ENCODE peak calls at places on chromosomes 3 and 15, in nine cellular contexts. One of them, this sample, is unnamed.

GRCh38 chr15:65993226-65993625 is 123.9 kb downstream of the RAB11A start:
- DNase-seq in uterus: no peak
- DNase-seq in heart left ventricle: no peak
- DNase-seq in iris pigment epithelial cell: no peak
- DNase-seq in NCI-H510A treated with DMSO at 0.1 percent for 48 hours: no peak
- DNase-seq in stimulated activated CD4-positive, alpha-beta T cell treated with anti-CD3 and anti-CD28 coated beads, TNF-alpha, amount 100 ng/mL, for 24 hours: no peak
- DNase-seq in AG08395: no peak
- DNase-seq in NCI-H345: no peak
- DNase-seq in HEK293T: no peak
- DNase-seq in this sample: no peak

GRCh38 chr3:42600958-42601675 is 631 bp downstream of the NKTR start:
- DNase-seq in heart left ventricle: peak
- DNase-seq in NCI-H510A treated with DMSO at 0.1 percent for 48 hours: peak
- DNase-seq in uterus: peak
- DNase-seq in iris pigment epithelial cell: peak
- DNase-seq in stimulated activated CD4-positive, alpha-beta T cell treated with anti-CD3 and anti-CD28 coated beads, TNF-alpha, amount 100 ng/mL, for 24 hours: peak
- DNase-seq in NCI-H345: peak
- DNase-seq in AG08395: peak
- DNase-seq in HEK293T: peak
- DNase-seq in this sample: no peak

GRCh38 chr3:134274571-134274970 is 23.9 kb upstream of the RYK start:
- DNase-seq in uterus: no peak
- DNase-seq in stimulated activated CD4-positive, alpha-beta T cell treated with anti-CD3 and anti-CD28 coated beads, TNF-alpha, amount 100 ng/mL, for 24 hours: no peak
- DNase-seq in NCI-H510A treated with DMSO at 0.1 percent for 48 hours: no peak
- DNase-seq in NCI-H345: no peak
- DNase-seq in HEK293T: no peak
- DNase-seq in iris pigment epithelial cell: no peak
- DNase-seq in AG08395: no peak
- DNase-seq in heart left ventricle: no peak
- DNase-seq in this sample: no peak

GRCh38 chr3:129549805-129550204 is 6.8 kb downstream of the H1-8 start:
- DNase-seq in NCI-H510A treated with DMSO at 0.1 percent for 48 hours: no peak
- DNase-seq in AG08395: no peak
- DNase-seq in stimulated activated CD4-positive, alpha-beta T cell treated with anti-CD3 and anti-CD28 coated beads, TNF-alpha, amount 100 ng/mL, for 24 hours: no peak
- DNase-seq in HEK293T: no peak
- DNase-seq in heart left ventricle: no peak
- DNase-seq in iris pigment epithelial cell: no peak
- DNase-seq in NCI-H345: no peak
- DNase-seq in uterus: no peak
- DNase-seq in this sample: no peak

GRCh38 chr3:106826861-106827311 is 550.4 kb upstream of the CCDC54 start:
- DNase-seq in NCI-H345: no peak
- DNase-seq in stimulated activated CD4-positive, alpha-beta T cell treated with anti-CD3 and anti-CD28 coated beads, TNF-alpha, amount 100 ng/mL, for 24 hours: no peak
- DNase-seq in AG08395: no peak
- DNase-seq in HEK293T: no peak
- DNase-seq in NCI-H510A treated with DMSO at 0.1 percent for 48 hours: no peak
- DNase-seq in iris pigment epithelial cell: peak
- DNase-seq in uterus: no peak
- DNase-seq in heart left ventricle: no peak
- DNase-seq in this sample: no peak

GRCh38 chr3:30302027-30302426 is 304.4 kb upstream of the TGFBR2 start:
- DNase-seq in HEK293T: no peak
- DNase-seq in heart left ventricle: no peak
- DNase-seq in stimulated activated CD4-positive, alpha-beta T cell treated with anti-CD3 and anti-CD28 coated beads, TNF-alpha, amount 100 ng/mL, for 24 hours: no peak
- DNase-seq in AG08395: no peak
- DNase-seq in uterus: no peak
- DNase-seq in NCI-H510A treated with DMSO at 0.1 percent for 48 hours: no peak
- DNase-seq in iris pigment epithelial cell: peak
- DNase-seq in NCI-H345: no peak
- DNase-seq in this sample: no peak

GRCh38 chr15:81163961-81164800 is 30.1 kb downstream of the CFAP161 start:
- DNase-seq in HEK293T: no peak
- DNase-seq in uterus: no peak
- DNase-seq in AG08395: peak
- DNase-seq in NCI-H345: no peak
- DNase-seq in stimulated activated CD4-positive, alpha-beta T cell treated with anti-CD3 and anti-CD28 coated beads, TNF-alpha, amount 100 ng/mL, for 24 hours: no peak
- DNase-seq in heart left ventricle: no peak
- DNase-seq in iris pigment epithelial cell: peak
- DNase-seq in NCI-H510A treated with DMSO at 0.1 percent for 48 hours: no peak
- DNase-seq in this sample: no peak

GRCh38 chr3:28347374-28348285 is 891 bp upstream of the ZCWPW2 start:
- DNase-seq in iris pigment epithelial cell: peak
- DNase-seq in NCI-H510A treated with DMSO at 0.1 percent for 48 hours: no peak
- DNase-seq in HEK293T: no peak
- DNase-seq in uterus: no peak
- DNase-seq in heart left ventricle: no peak
- DNase-seq in AG08395: peak
- DNase-seq in stimulated activated CD4-positive, alpha-beta T cell treated with anti-CD3 and anti-CD28 coated beads, TNF-alpha, amount 100 ng/mL, for 24 hours: no peak
- DNase-seq in NCI-H345: no peak
- DNase-seq in this sample: no peak

GRCh38 chr3:29512620-29513019 is 231.7 kb downstream of the RBMS3 start:
- DNase-seq in AG08395: no peak
- DNase-seq in HEK293T: no peak
- DNase-seq in iris pigment epithelial cell: no peak
- DNase-seq in heart left ventricle: no peak
- DNase-seq in uterus: no peak
- DNase-seq in stimulated activated CD4-positive, alpha-beta T cell treated with anti-CD3 and anti-CD28 coated beads, TNF-alpha, amount 100 ng/mL, for 24 hours: no peak
- DNase-seq in NCI-H510A treated with DMSO at 0.1 percent for 48 hours: no peak
- DNase-seq in NCI-H345: no peak
- DNase-seq in this sample: no peak

GRCh38 chr3:71247221-71247947 is 336.1 kb downstream of the FOXP1 start:
- DNase-seq in NCI-H510A treated with DMSO at 0.1 percent for 48 hours: no peak
- DNase-seq in AG08395: peak
- DNase-seq in iris pigment epithelial cell: peak
- DNase-seq in uterus: no peak
- DNase-seq in heart left ventricle: no peak
- DNase-seq in stimulated activated CD4-positive, alpha-beta T cell treated with anti-CD3 and anti-CD28 coated beads, TNF-alpha, amount 100 ng/mL, for 24 hours: no peak
- DNase-seq in NCI-H345: peak
- DNase-seq in HEK293T: peak
- DNase-seq in this sample: no peak

GRCh38 chr3:38644016-38644661 is 5.3 kb downstream of the SCN5A start:
- DNase-seq in AG08395: no peak
- DNase-seq in uterus: no peak
- DNase-seq in NCI-H345: no peak
- DNase-seq in iris pigment epithelial cell: no peak
- DNase-seq in heart left ventricle: no peak
- DNase-seq in NCI-H510A treated with DMSO at 0.1 percent for 48 hours: no peak
- DNase-seq in HEK293T: no peak
- DNase-seq in stimulated activated CD4-positive, alpha-beta T cell treated with anti-CD3 and anti-CD28 coated beads, TNF-alpha, amount 100 ng/mL, for 24 hours: no peak
- DNase-seq in this sample: no peak

GRCh38 chr3:170058127-170058526 is 20.3 kb downstream of the GPR160 start:
- DNase-seq in uterus: no peak
- DNase-seq in AG08395: no peak
- DNase-seq in iris pigment epithelial cell: no peak
- DNase-seq in NCI-H345: no peak
- DNase-seq in HEK293T: no peak
- DNase-seq in NCI-H510A treated with DMSO at 0.1 percent for 48 hours: no peak
- DNase-seq in heart left ventricle: no peak
- DNase-seq in stimulated activated CD4-positive, alpha-beta T cell treated with anti-CD3 and anti-CD28 coated beads, TNF-alpha, amount 100 ng/mL, for 24 hours: no peak
- DNase-seq in this sample: no peak

GRCh38 chr3:194051554-194052175 is 84.3 kb upstream of the HES1 start:
- DNase-seq in heart left ventricle: no peak
- DNase-seq in iris pigment epithelial cell: no peak
- DNase-seq in NCI-H510A treated with DMSO at 0.1 percent for 48 hours: no peak
- DNase-seq in uterus: no peak
- DNase-seq in AG08395: no peak
- DNase-seq in stimulated activated CD4-positive, alpha-beta T cell treated with anti-CD3 and anti-CD28 coated beads, TNF-alpha, amount 100 ng/mL, for 24 hours: no peak
- DNase-seq in HEK293T: no peak
- DNase-seq in NCI-H345: no peak
- DNase-seq in this sample: peak

GRCh38 chr3:141093397-141093796 is 42.2 kb downstream of the SPSB4 start:
- DNase-seq in NCI-H510A treated with DMSO at 0.1 percent for 48 hours: no peak
- DNase-seq in NCI-H345: no peak
- DNase-seq in iris pigment epithelial cell: no peak
- DNase-seq in AG08395: no peak
- DNase-seq in heart left ventricle: no peak
- DNase-seq in uterus: no peak
- DNase-seq in HEK293T: no peak
- DNase-seq in stimulated activated CD4-positive, alpha-beta T cell treated with anti-CD3 and anti-CD28 coated beads, TNF-alpha, amount 100 ng/mL, for 24 hours: no peak
- DNase-seq in this sample: no peak

GRCh38 chr15:64717735-64718495 is 57.5 kb downstream of the RBPMS2 start:
- DNase-seq in stimulated activated CD4-positive, alpha-beta T cell treated with anti-CD3 and anti-CD28 coated beads, TNF-alpha, amount 100 ng/mL, for 24 hours: peak
- DNase-seq in AG08395: no peak
- DNase-seq in HEK293T: no peak
- DNase-seq in uterus: no peak
- DNase-seq in NCI-H510A treated with DMSO at 0.1 percent for 48 hours: no peak
- DNase-seq in heart left ventricle: no peak
- DNase-seq in NCI-H345: no peak
- DNase-seq in iris pigment epithelial cell: no peak
- DNase-seq in this sample: no peak

GRCh38 chr3:138673641-138674040 is 65.1 kb downstream of the FAIM start:
- DNase-seq in uterus: no peak
- DNase-seq in NCI-H510A treated with DMSO at 0.1 percent for 48 hours: no peak
- DNase-seq in AG08395: peak
- DNase-seq in stimulated activated CD4-positive, alpha-beta T cell treated with anti-CD3 and anti-CD28 coated beads, TNF-alpha, amount 100 ng/mL, for 24 hours: no peak
- DNase-seq in iris pigment epithelial cell: peak
- DNase-seq in HEK293T: no peak
- DNase-seq in heart left ventricle: no peak
- DNase-seq in NCI-H345: no peak
- DNase-seq in this sample: peak

GRCh38 chr3:31125413-31126020 is 231.1 kb upstream of the GADL1 start:
- DNase-seq in iris pigment epithelial cell: no peak
- DNase-seq in uterus: no peak
- DNase-seq in NCI-H510A treated with DMSO at 0.1 percent for 48 hours: no peak
- DNase-seq in heart left ventricle: no peak
- DNase-seq in AG08395: no peak
- DNase-seq in HEK293T: no peak
- DNase-seq in NCI-H345: no peak
- DNase-seq in stimulated activated CD4-positive, alpha-beta T cell treated with anti-CD3 and anti-CD28 coated beads, TNF-alpha, amount 100 ng/mL, for 24 hours: no peak
- DNase-seq in this sample: no peak

GRCh38 chr3:10706156-10707088 is 109.6 kb upstream of the SLC6A11 start:
- DNase-seq in iris pigment epithelial cell: no peak
- DNase-seq in NCI-H510A treated with DMSO at 0.1 percent for 48 hours: no peak
- DNase-seq in HEK293T: no peak
- DNase-seq in stimulated activated CD4-positive, alpha-beta T cell treated with anti-CD3 and anti-CD28 coated beads, TNF-alpha, amount 100 ng/mL, for 24 hours: no peak
- DNase-seq in AG08395: no peak
- DNase-seq in NCI-H345: no peak
- DNase-seq in uterus: no peak
- DNase-seq in heart left ventricle: no peak
- DNase-seq in this sample: no peak

GRCh38 chr15:25990245-25990644 is 127.1 kb upstream of the ATP10A start:
- DNase-seq in AG08395: no peak
- DNase-seq in uterus: no peak
- DNase-seq in stimulated activated CD4-positive, alpha-beta T cell treated with anti-CD3 and anti-CD28 coated beads, TNF-alpha, amount 100 ng/mL, for 24 hours: no peak
- DNase-seq in HEK293T: no peak
- DNase-seq in heart left ventricle: no peak
- DNase-seq in NCI-H345: no peak
- DNase-seq in iris pigment epithelial cell: no peak
- DNase-seq in NCI-H510A treated with DMSO at 0.1 percent for 48 hours: no peak
- DNase-seq in this sample: no peak

GRCh38 chr3:142777927-142778326 is 54.1 kb downstream of the TRPC1 start:
- DNase-seq in heart left ventricle: no peak
- DNase-seq in uterus: no peak
- DNase-seq in NCI-H510A treated with DMSO at 0.1 percent for 48 hours: no peak
- DNase-seq in NCI-H345: no peak
- DNase-seq in HEK293T: no peak
- DNase-seq in AG08395: no peak
- DNase-seq in iris pigment epithelial cell: peak
- DNase-seq in stimulated activated CD4-positive, alpha-beta T cell treated with anti-CD3 and anti-CD28 coated beads, TNF-alpha, amount 100 ng/mL, for 24 hours: no peak
- DNase-seq in this sample: no peak

GRCh38 chr3:101861212-101861977 is 12.1 kb downstream of the NFKBIZ start:
- DNase-seq in stimulated activated CD4-positive, alpha-beta T cell treated with anti-CD3 and anti-CD28 coated beads, TNF-alpha, amount 100 ng/mL, for 24 hours: no peak
- DNase-seq in heart left ventricle: no peak
- DNase-seq in NCI-H345: no peak
- DNase-seq in HEK293T: no peak
- DNase-seq in iris pigment epithelial cell: peak
- DNase-seq in uterus: no peak
- DNase-seq in AG08395: no peak
- DNase-seq in NCI-H510A treated with DMSO at 0.1 percent for 48 hours: no peak
- DNase-seq in this sample: no peak

GRCh38 chr3:111695584-111696213 is 100.6 kb upstream of the ZBED2 start:
- DNase-seq in heart left ventricle: no peak
- DNase-seq in iris pigment epithelial cell: peak
- DNase-seq in uterus: no peak
- DNase-seq in NCI-H345: no peak
- DNase-seq in NCI-H510A treated with DMSO at 0.1 percent for 48 hours: no peak
- DNase-seq in AG08395: peak
- DNase-seq in stimulated activated CD4-positive, alpha-beta T cell treated with anti-CD3 and anti-CD28 coated beads, TNF-alpha, amount 100 ng/mL, for 24 hours: no peak
- DNase-seq in HEK293T: no peak
- DNase-seq in this sample: no peak

GRCh38 chr3:40417845-40418543 is 31.0 kb downstream of the ENTPD3 start:
- DNase-seq in AG08395: no peak
- DNase-seq in NCI-H345: no peak
- DNase-seq in iris pigment epithelial cell: no peak
- DNase-seq in HEK293T: no peak
- DNase-seq in stimulated activated CD4-positive, alpha-beta T cell treated with anti-CD3 and anti-CD28 coated beads, TNF-alpha, amount 100 ng/mL, for 24 hours: no peak
- DNase-seq in uterus: no peak
- DNase-seq in heart left ventricle: no peak
- DNase-seq in NCI-H510A treated with DMSO at 0.1 percent for 48 hours: no peak
- DNase-seq in this sample: no peak

GRCh38 chr3:195895078-195895899 is 13.1 kb downstream of the TNK2 start:
- DNase-seq in uterus: peak
- DNase-seq in NCI-H510A treated with DMSO at 0.1 percent for 48 hours: peak
- DNase-seq in NCI-H345: peak
- DNase-seq in iris pigment epithelial cell: no peak
- DNase-seq in HEK293T: peak
- DNase-seq in stimulated activated CD4-positive, alpha-beta T cell treated with anti-CD3 and anti-CD28 coated beads, TNF-alpha, amount 100 ng/mL, for 24 hours: peak
- DNase-seq in heart left ventricle: peak
- DNase-seq in AG08395: peak
- DNase-seq in this sample: peak

GRCh38 chr15:85730001-85730820 is 64.5 kb downstream of the KLHL25 start:
- DNase-seq in AG08395: peak
- DNase-seq in heart left ventricle: peak
- DNase-seq in stimulated activated CD4-positive, alpha-beta T cell treated with anti-CD3 and anti-CD28 coated beads, TNF-alpha, amount 100 ng/mL, for 24 hours: no peak
- DNase-seq in HEK293T: peak
- DNase-seq in uterus: no peak
- DNase-seq in NCI-H510A treated with DMSO at 0.1 percent for 48 hours: peak
- DNase-seq in iris pigment epithelial cell: peak
- DNase-seq in NCI-H345: peak
- DNase-seq in this sample: peak

GRCh38 chr15:77838061-77838460 is 205.3 kb upstream of the LINGO1 start:
- DNase-seq in NCI-H345: no peak
- DNase-seq in heart left ventricle: no peak
- DNase-seq in AG08395: no peak
- DNase-seq in stimulated activated CD4-positive, alpha-beta T cell treated with anti-CD3 and anti-CD28 coated beads, TNF-alpha, amount 100 ng/mL, for 24 hours: no peak
- DNase-seq in NCI-H510A treated with DMSO at 0.1 percent for 48 hours: no peak
- DNase-seq in iris pigment epithelial cell: peak
- DNase-seq in uterus: no peak
- DNase-seq in HEK293T: no peak
- DNase-seq in this sample: no peak

GRCh38 chr3:104820959-104821358 is 545.8 kb upstream of the ALCAM start:
- DNase-seq in heart left ventricle: no peak
- DNase-seq in iris pigment epithelial cell: no peak
- DNase-seq in AG08395: no peak
- DNase-seq in uterus: no peak
- DNase-seq in HEK293T: no peak
- DNase-seq in NCI-H510A treated with DMSO at 0.1 percent for 48 hours: no peak
- DNase-seq in NCI-H345: no peak
- DNase-seq in stimulated activated CD4-positive, alpha-beta T cell treated with anti-CD3 and anti-CD28 coated beads, TNF-alpha, amount 100 ng/mL, for 24 hours: no peak
- DNase-seq in this sample: no peak

GRCh38 chr3:38960953-38961622 is 90.7 kb downstream of the SCN11A start:
- DNase-seq in stimulated activated CD4-positive, alpha-beta T cell treated with anti-CD3 and anti-CD28 coated beads, TNF-alpha, amount 100 ng/mL, for 24 hours: peak
- DNase-seq in uterus: peak
- DNase-seq in NCI-H345: peak
- DNase-seq in heart left ventricle: no peak
- DNase-seq in NCI-H510A treated with DMSO at 0.1 percent for 48 hours: peak
- DNase-seq in iris pigment epithelial cell: peak
- DNase-seq in HEK293T: peak
- DNase-seq in AG08395: peak
- DNase-seq in this sample: peak

GRCh38 chr3:37986479-37987314 is 3.9 kb upstream of the VILL start:
- DNase-seq in heart left ventricle: no peak
- DNase-seq in NCI-H345: peak
- DNase-seq in stimulated activated CD4-positive, alpha-beta T cell treated with anti-CD3 and anti-CD28 coated beads, TNF-alpha, amount 100 ng/mL, for 24 hours: no peak
- DNase-seq in HEK293T: no peak
- DNase-seq in AG08395: no peak
- DNase-seq in NCI-H510A treated with DMSO at 0.1 percent for 48 hours: peak
- DNase-seq in iris pigment epithelial cell: no peak
- DNase-seq in uterus: no peak
- DNase-seq in this sample: no peak

GRCh38 chr3:152388631-152389030 is 119.9 kb downstream of the MBNL1 start:
- DNase-seq in heart left ventricle: no peak
- DNase-seq in NCI-H345: no peak
- DNase-seq in HEK293T: no peak
- DNase-seq in stimulated activated CD4-positive, alpha-beta T cell treated with anti-CD3 and anti-CD28 coated beads, TNF-alpha, amount 100 ng/mL, for 24 hours: no peak
- DNase-seq in uterus: no peak
- DNase-seq in AG08395: no peak
- DNase-seq in iris pigment epithelial cell: no peak
- DNase-seq in NCI-H510A treated with DMSO at 0.1 percent for 48 hours: no peak
- DNase-seq in this sample: no peak

GRCh38 chr3:171058058-171058457 is 31.5 kb upstream of the SLC2A2 start:
- DNase-seq in NCI-H345: no peak
- DNase-seq in AG08395: peak
- DNase-seq in NCI-H510A treated with DMSO at 0.1 percent for 48 hours: no peak
- DNase-seq in HEK293T: no peak
- DNase-seq in uterus: no peak
- DNase-seq in stimulated activated CD4-positive, alpha-beta T cell treated with anti-CD3 and anti-CD28 coated beads, TNF-alpha, amount 100 ng/mL, for 24 hours: no peak
- DNase-seq in heart left ventricle: no peak
- DNase-seq in iris pigment epithelial cell: peak
- DNase-seq in this sample: no peak